ENCODE peak calls at places on chromosomes 6 and 20, in nine cellular contexts. F is OCI-LY7; C is GM23248; E is Peyer's patch; A is effector memory CD4-positive, alpha-beta T cell; Z is psoas muscle; H is hepatocyte; L is tibial nerve; J is fibroblast of lung. B is an unnamed sample.

GRCh38 chr6:136734977-136735376 is 57.3 kb downstream of the MAP3K5 start:
- DNase-seq in F (no peak), C (no peak), E (no peak), A (no peak), Z (no peak), H (no peak), L (no peak), J (no peak), B (no peak)

GRCh38 chr6:90610671-90611542 is 24.0 kb upstream of the MAP3K7 start:
- DNase-seq in F (peak; percentile 56), C (peak; percentile 51), E (peak; percentile 49), A (no peak), Z (peak; percentile 35), H (peak; percentile 38), L (peak; percentile 8), J (peak; percentile 39), B (peak; percentile 61)

GRCh38 chr6:41409489-41409888 is 74.1 kb downstream of the NCR2 start:
- DNase-seq in F (no peak), C (no peak), E (no peak), A (no peak), Z (no peak), H (no peak), L (no peak), J (no peak), B (no peak)

GRCh38 chr6:36052092-36052491 is 24.5 kb downstream of the MAPK14 start:
- DNase-seq in F (no peak), C (peak; percentile 65), E (no peak), A (no peak), Z (no peak), H (no peak), L (peak; percentile 56), J (no peak), B (no peak)

GRCh38 chr20:50982372-50982771 is 23.8 kb downstream of the MOCS3 start:
- DNase-seq in F (no peak), C (peak; percentile 96), E (peak; percentile 77), A (no peak), Z (no peak), H (peak; percentile 70), L (no peak), J (peak; percentile 67), B (peak; percentile 40)

GRCh38 chr20:56929606-56930005 is 300.5 kb downstream of the TFAP2C start:
- DNase-seq in F (no peak), C (no peak), E (no peak), A (no peak), Z (no peak), H (no peak), L (no peak), J (no peak), B (no peak)

GRCh38 chr6:155530219-155530834 is 74.7 kb upstream of the NOX3 start:
- DNase-seq in F (peak; percentile 66), C (peak; percentile 70), E (no peak), A (no peak), Z (no peak), H (peak; percentile 52), L (peak; percentile 23), J (peak; percentile 39), B (peak; percentile 68)

GRCh38 chr20:33733654-33734576 is 2.1 kb downstream of the ZNF341 start:
- DNase-seq in F (peak; percentile 65), C (peak; percentile 84), E (peak; percentile 62), A (no peak), Z (no peak), H (peak; percentile 73), L (peak; percentile 34), J (peak; percentile 58), B (peak; percentile 84)

GRCh38 chr20:8388707-8389106 is 256.6 kb downstream of the PLCB1 start:
- DNase-seq in F (no peak), C (peak; percentile 46), E (no peak), A (no peak), Z (no peak), H (no peak), L (no peak), J (peak; percentile 57), B (peak; percentile 68)

GRCh38 chr20:17733781-17734304 is 34.1 kb downstream of the BANF2 start:
- DNase-seq in F (no peak), C (no peak), E (no peak), A (no peak), Z (no peak), H (no peak), L (no peak), J (no peak), B (no peak)

GRCh38 chr6:10417681-10418104 is 2.8 kb upstream of the TFAP2A start:
- DNase-seq in F (no peak), C (no peak), E (no peak), A (no peak), Z (no peak), H (no peak), L (no peak), J (no peak), B (no peak)

GRCh38 chr6:12483712-12484111 is 193.6 kb downstream of the EDN1 start:
- DNase-seq in F (peak; percentile 6), C (peak; percentile 94), E (no peak), A (no peak), Z (no peak), H (no peak), L (no peak), J (peak; percentile 99), B (no peak)

GRCh38 chr6:3610206-3610605 is 141.3 kb downstream of the PXDC1 start:
- DNase-seq in F (no peak), C (no peak), E (no peak), A (no peak), Z (no peak), H (peak; percentile 67), L (no peak), J (peak; percentile 35), B (peak; percentile 5)

GRCh38 chr6:63447134-63447533 is 125.1 kb upstream of the LOC128125822 start:
- DNase-seq in F (no peak), C (no peak), E (no peak), A (no peak), Z (no peak), H (no peak), L (no peak), J (no peak), B (no peak)

GRCh38 chr6:116051244-116051643 is 9.4 kb downstream of the FRK start:
- DNase-seq in F (no peak), C (no peak), E (no peak), A (no peak), Z (no peak), H (no peak), L (no peak), J (no peak), B (no peak)
- H3K9me3 ChIP-seq in F (no peaks in the 10 kb centered on the region), C (no peaks in the 10 kb centered on the region), E (no peaks in the 10 kb centered on the region), A (no peaks in the 10 kb centered on the region), Z (no peaks in the 10 kb centered on the region), H (no peaks in the 10 kb centered on the region), L (no peaks in the 10 kb centered on the region), J (no peaks in the 10 kb centered on the region), B (no peaks in the 10 kb centered on the region)

GRCh38 chr6:26295691-26296555 is 69.1 kb upstream of the BTN3A2 start:
- DNase-seq in F (no peak), C (peak; percentile 81), E (peak; percentile 74), A (no peak), Z (no peak), H (peak; percentile 68), L (no peak), J (peak; percentile 77), B (no peak)
- H3K27ac ChIP-seq in F (no peak overlapping the region), C (peak overlapping the region; percentile 36), E (peak overlapping the region; percentile 68), A (no peak overlapping the region), Z (peak overlapping the region; percentile 92), H (peak overlapping the region; percentile 95), L (no peak overlapping the region), J (peak overlapping the region; percentile 2), B (no peak overlapping the region)

GRCh38 chr20:60372822-60373221 is 414.6 kb downstream of the CDH26 start:
- DNase-seq in F (no peak), C (no peak), E (no peak), A (no peak), Z (no peak), H (no peak), L (no peak), J (no peak), B (no peak)

GRCh38 chr20:60381643-60382400 is 423.6 kb downstream of the CDH26 start:
- DNase-seq in F (no peak), C (no peak), E (no peak), A (no peak), Z (no peak), H (no peak), L (no peak), J (peak; percentile 6), B (no peak)

DNA sequence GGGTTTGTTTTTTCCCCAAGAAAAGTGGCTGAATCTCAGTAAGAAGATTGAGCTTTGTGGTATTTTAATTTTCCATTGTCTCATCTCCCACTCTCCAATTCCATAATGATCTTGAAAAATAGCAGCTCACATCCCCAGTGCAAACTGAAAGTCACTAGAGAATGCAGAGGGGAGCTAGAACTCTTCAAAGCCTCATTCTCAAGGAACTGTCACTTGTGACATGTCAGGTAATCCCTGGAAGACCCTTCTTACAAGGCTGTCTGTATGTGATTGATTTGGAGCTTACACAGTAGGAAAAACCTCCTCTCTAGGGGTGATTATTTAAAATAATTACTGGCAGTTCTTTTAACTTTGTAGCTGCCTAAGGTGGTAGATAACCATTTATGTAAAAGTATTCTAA is 420.4 kb downstream of the CDH26 start:
- DNase-seq in F (no peak), C (no peak), E (no peak), A (no peak), Z (no peak), H (no peak), L (no peak), J (no peak), B (no peak)
- H3K9me3 ChIP-seq in F (no peaks in the 10 kb centered on the region), C (no peaks in the 10 kb centered on the region), E (no peaks in the 10 kb centered on the region), A (no peaks in the 10 kb centered on the region), Z (peaks cover 7% of the 10 kb centered on the region), H (no peaks in the 10 kb centered on the region), L (no peaks in the 10 kb centered on the region), J (no peaks in the 10 kb centered on the region), B (no peaks in the 10 kb centered on the region)

GRCh38 chr6:143335865-143336264 is 114.6 kb downstream of the ADAT2 start:
- DNase-seq in F (no peak), C (no peak), E (no peak), A (no peak), Z (no peak), H (no peak), L (no peak), J (no peak), B (no peak)

GRCh38 chr6:143333749-143334520 is 116.6 kb downstream of the ADAT2 start:
- DNase-seq in F (no peak), C (peak; percentile 60), E (no peak), A (no peak), Z (no peak), H (no peak), L (no peak), J (no peak), B (no peak)

GRCh38 chr6:143332153-143332845 is 118.2 kb downstream of the ADAT2 start:
- DNase-seq in F (no peak), C (no peak), E (no peak), A (no peak), Z (no peak), H (no peak), L (no peak), J (no peak), B (no peak)

GRCh38 chr6:143331362-143331761 is 119.1 kb downstream of the ADAT2 start:
- DNase-seq in F (no peak), C (no peak), E (no peak), A (no peak), Z (no peak), H (no peak), L (no peak), J (no peak), B (no peak)

DNA sequence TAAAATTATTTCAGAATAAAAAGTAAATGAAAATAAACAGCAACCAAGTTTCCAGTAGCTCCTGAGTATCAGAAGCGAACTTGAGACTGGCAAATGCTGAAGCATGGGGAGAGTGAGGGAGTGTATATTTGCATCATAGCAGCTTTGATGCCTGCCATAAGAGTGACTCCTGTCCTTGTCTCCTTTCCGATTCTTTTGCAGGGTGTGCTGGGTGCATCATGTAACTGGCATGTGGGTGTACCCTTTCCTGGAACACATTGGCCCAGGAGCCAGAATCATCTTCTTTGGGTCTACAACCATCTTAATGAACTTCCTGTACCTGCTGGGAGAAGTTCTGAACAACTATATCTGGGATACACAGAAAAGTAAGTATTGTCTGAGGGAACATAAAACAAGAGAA is 117.4 kb downstream of the ADAT2 start:
- DNase-seq in F (no peak), C (peak; percentile 47), E (no peak), A (no peak), Z (no peak), H (no peak), L (no peak), J (peak; percentile 26), B (no peak)
- H3K27ac ChIP-seq in F (no peak overlapping the region), C (peak overlapping the region; percentile 2), E (no peak overlapping the region), A (no peak overlapping the region), Z (no peak overlapping the region), H (no peak overlapping the region), L (no peak overlapping the region), J (no peak overlapping the region), B (no peak overlapping the region)

B was measured in cardiac muscle cell.